ENCODE peak calls at places on chromosomes 6 and 20, in four cellular contexts. One of them, this sample, is unnamed. For H3K4me1, the result is how much of the 10 kb centered on the place peaks cover.

GRCh38 chr6:63904844-63905243 is 269.2 kb downstream of the PHF3 start:
- DNase-seq in H1: no peak
- DNase-seq in right atrium auricular region: no peak
- DNase-seq in PC-9: no peak
- DNase-seq in this sample: no peak

GRCh38 chr6:4805553-4806307 is 29.5 kb downstream of the CDYL start:
- DNase-seq in H1: peak
- DNase-seq in PC-9: peak
- DNase-seq in right atrium auricular region: no peak
- DNase-seq in this sample: no peak

GRCh38 chr20:1526896-1527295 is 30.6 kb downstream of the SIRPD start:
- DNase-seq in right atrium auricular region: no peak
- DNase-seq in H1: no peak
- DNase-seq in PC-9: no peak
- DNase-seq in this sample: no peak

GRCh38 chr6:91708534-91708933 is 1121.7 kb upstream of the MAP3K7 start:
- DNase-seq in PC-9: peak
- DNase-seq in right atrium auricular region: no peak
- DNase-seq in H1: no peak
- DNase-seq in this sample: no peak

GRCh38 chr20:15899972-15900371 is 673.3 kb downstream of the KIF16B start:
- DNase-seq in right atrium auricular region: no peak
- DNase-seq in PC-9: no peak
- DNase-seq in H1: no peak
- DNase-seq in this sample: no peak

GRCh38 chr6:153872946-153873345 is 166.1 kb upstream of the OPRM1 start:
- DNase-seq in right atrium auricular region: no peak
- DNase-seq in PC-9: no peak
- DNase-seq in H1: no peak
- DNase-seq in this sample: no peak

GRCh38 chr6:38161754-38162492 is 342.4 kb downstream of the ZFAND3 start:
- DNase-seq in H1: no peak
- DNase-seq in PC-9: no peak
- DNase-seq in right atrium auricular region: no peak
- DNase-seq in this sample: no peak

GRCh38 chr6:1479095-1479494 is 89.7 kb downstream of the FOXF2 start:
- DNase-seq in H1: no peak
- DNase-seq in right atrium auricular region: no peak
- DNase-seq in PC-9: no peak
- DNase-seq in this sample: no peak

GRCh38 chr6:33132121-33132524 is 56.3 kb downstream of the HLA-DPB1 start:
- DNase-seq in PC-9: no peak
- DNase-seq in right atrium auricular region: no peak
- DNase-seq in H1: no peak
- DNase-seq in this sample: no peak

GRCh38 chr6:43096451-43097097 is 20.5 kb downstream of the PTK7 start:
- DNase-seq in right atrium auricular region: no peak
- DNase-seq in PC-9: peak
- DNase-seq in H1: no peak
- DNase-seq in this sample: no peak

GRCh38 chr20:62493253-62493885 is 17.6 kb upstream of the GATA5 start:
- DNase-seq in right atrium auricular region: no peak
- DNase-seq in H1: no peak
- DNase-seq in PC-9: no peak
- DNase-seq in this sample: no peak

GRCh38 chr6:158837684-158838625 is 18.8 kb upstream of the EZR start:
- DNase-seq in H1: no peak
- DNase-seq in right atrium auricular region: no peak
- DNase-seq in PC-9: no peak
- DNase-seq in this sample: no peak

GRCh38 chr6:90940812-90941481 is 354.1 kb upstream of the MAP3K7 start:
- DNase-seq in PC-9: no peak
- DNase-seq in H1: no peak
- DNase-seq in right atrium auricular region: no peak
- DNase-seq in this sample: no peak

GRCh38 chr6:33885121-33886057 is 81.6 kb upstream of the MLN start:
- DNase-seq in H1: no peak
- DNase-seq in right atrium auricular region: no peak
- DNase-seq in PC-9: peak
- DNase-seq in this sample: no peak

GRCh38 chr20:57106030-57106682 is 160.3 kb downstream of the BMP7 start:
- DNase-seq in right atrium auricular region: no peak
- DNase-seq in H1: no peak
- DNase-seq in PC-9: no peak
- DNase-seq in this sample: no peak

GRCh38 chr20:38836991-38837390 is 31.5 kb downstream of the PPP1R16B start:
- DNase-seq in PC-9: no peak
- DNase-seq in H1: no peak
- DNase-seq in right atrium auricular region: no peak
- DNase-seq in this sample: no peak
- H3K27ac ChIP-seq in PC-9: no peak
- H3K27ac ChIP-seq in H1: no peak
- H3K27ac ChIP-seq in right atrium auricular region: no peak
- H3K27ac ChIP-seq in this sample: no peak

GRCh38 chr6:36752187-36752885 is 54.7 kb downstream of the RAB44 start:
- DNase-seq in right atrium auricular region: no peak
- DNase-seq in H1: no peak
- DNase-seq in PC-9: peak
- DNase-seq in this sample: no peak
- H3K4me1 ChIP-seq in right atrium auricular region: under half
- H3K4me1 ChIP-seq in H1: under half
- H3K4me1 ChIP-seq in PC-9: half or more
- H3K4me1 ChIP-seq in this sample: under half

GRCh38 chr6:163239572-163240340 is 174.8 kb upstream of the QKI start:
- DNase-seq in right atrium auricular region: no peak
- DNase-seq in H1: no peak
- DNase-seq in PC-9: no peak
- DNase-seq in this sample: no peak

GRCh38 chr6:163241668-163242067 is 172.8 kb upstream of the QKI start:
- DNase-seq in PC-9: no peak
- DNase-seq in right atrium auricular region: no peak
- DNase-seq in H1: no peak
- DNase-seq in this sample: no peak

GRCh38 chr6:163243083-163243482 is 171.4 kb upstream of the QKI start:
- DNase-seq in right atrium auricular region: no peak
- DNase-seq in PC-9: no peak
- DNase-seq in H1: no peak
- DNase-seq in this sample: no peak

GRCh38 chr6:163240556-163240955 is 174.0 kb upstream of the QKI start:
- DNase-seq in right atrium auricular region: no peak
- DNase-seq in PC-9: no peak
- DNase-seq in H1: no peak
- DNase-seq in this sample: no peak

GRCh38 chr6:163243691-163244505 is 170.6 kb upstream of the QKI start:
- DNase-seq in H1: no peak
- DNase-seq in PC-9: no peak
- DNase-seq in right atrium auricular region: no peak
- DNase-seq in this sample: no peak
- TF ChIP-seq CTCF in H1: no peak
- TF ChIP-seq CTCF in PC-9: no peak
- TF ChIP-seq CTCF in right atrium auricular region: no peak
- TF ChIP-seq CTCF in this sample: no peak

DNA sequence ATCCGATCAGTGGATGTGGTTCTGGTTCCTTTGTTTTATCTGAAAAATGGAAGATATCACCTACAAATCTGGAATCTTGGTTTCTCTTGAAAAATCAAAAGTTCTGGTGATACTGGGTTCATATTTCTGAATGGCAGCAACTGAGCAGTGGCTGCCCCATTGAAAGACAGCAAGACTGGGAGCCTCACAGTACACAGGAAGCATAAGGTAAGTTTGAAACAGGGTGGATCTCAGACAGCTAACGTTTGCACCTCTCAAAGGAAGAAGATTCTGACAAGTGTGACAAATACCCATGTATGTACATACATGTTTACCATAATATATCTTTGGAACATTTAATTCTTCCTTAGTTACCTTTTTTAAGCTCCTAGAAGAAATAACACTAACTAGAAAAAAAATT is at the start of gene SAMD3:
- DNase-seq in H1: no peak
- DNase-seq in PC-9: no peak
- DNase-seq in right atrium auricular region: no peak
- DNase-seq in this sample: no peak
- H3K27ac ChIP-seq in H1: no peak
- H3K27ac ChIP-seq in PC-9: no peak
- H3K27ac ChIP-seq in right atrium auricular region: no peak
- H3K27ac ChIP-seq in this sample: no peak

GRCh38 chr20:37531856-37532255 is 4.2 kb upstream of the BLCAP start:
- DNase-seq in PC-9: no peak
- DNase-seq in H1: no peak
- DNase-seq in right atrium auricular region: no peak
- DNase-seq in this sample: no peak

GRCh38 chr20:37529968-37530600 is 2.4 kb upstream of the BLCAP start:
- DNase-seq in H1: no peak
- DNase-seq in right atrium auricular region: no peak
- DNase-seq in PC-9: no peak
- DNase-seq in this sample: no peak

GRCh38 chr20:37528442-37529213 is 952 bp upstream of the BLCAP start:
- DNase-seq in PC-9: no peak
- DNase-seq in H1: no peak
- DNase-seq in right atrium auricular region: peak
- DNase-seq in this sample: no peak

GRCh38 chr20:37529214-37529967 is 1.7 kb upstream of the BLCAP start:
- DNase-seq in PC-9: no peak
- DNase-seq in H1: no peak
- DNase-seq in right atrium auricular region: no peak
- DNase-seq in this sample: no peak

GRCh38 chr20:37530696-37531095 is 3.0 kb upstream of the BLCAP start:
- DNase-seq in H1: no peak
- DNase-seq in PC-9: no peak
- DNase-seq in right atrium auricular region: no peak
- DNase-seq in this sample: no peak
- H3K4me1 ChIP-seq in H1: under half
- H3K4me1 ChIP-seq in PC-9: under half
- H3K4me1 ChIP-seq in right atrium auricular region: under half
- H3K4me1 ChIP-seq in this sample: under half

GRCh38 chr6:69164564-69165252 is 529.6 kb downstream of the ADGRB3 start:
- DNase-seq in H1: no peak
- DNase-seq in PC-9: no peak
- DNase-seq in right atrium auricular region: no peak
- DNase-seq in this sample: no peak
- TF ChIP-seq CTCF in H1: peak
- TF ChIP-seq CTCF in PC-9: peak
- TF ChIP-seq CTCF in right atrium auricular region: peak
- TF ChIP-seq CTCF in this sample: no peak

GRCh38 chr6:23784313-23784919 is 341.6 kb upstream of the NRSN1 start:
- DNase-seq in H1: no peak
- DNase-seq in PC-9: no peak
- DNase-seq in right atrium auricular region: no peak
- DNase-seq in this sample: no peak

DNA sequence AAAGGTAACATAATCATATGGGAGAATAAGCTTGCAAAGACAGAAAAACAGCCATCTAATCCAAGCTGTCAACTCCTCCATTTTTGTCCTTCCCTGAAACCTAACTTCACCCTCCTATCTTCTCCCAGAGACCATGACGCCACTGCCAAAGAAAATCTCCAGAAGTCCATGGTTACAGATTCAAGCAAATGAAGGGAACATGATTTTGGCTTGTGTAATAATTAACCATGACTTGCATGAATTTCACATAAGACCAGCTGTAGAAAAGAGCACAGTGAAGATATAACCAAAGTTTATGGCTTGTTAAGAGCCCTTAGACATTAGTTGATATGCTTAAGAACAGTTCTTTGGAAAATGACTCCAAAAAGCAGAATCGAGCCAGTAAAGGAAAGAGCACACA is 342.1 kb upstream of the NRSN1 start:
- DNase-seq in PC-9: no peak
- DNase-seq in right atrium auricular region: no peak
- DNase-seq in H1: no peak
- DNase-seq in this sample: no peak
- H3K27ac ChIP-seq in PC-9: no peak
- H3K27ac ChIP-seq in right atrium auricular region: no peak
- H3K27ac ChIP-seq in H1: no peak
- H3K27ac ChIP-seq in this sample: no peak

DNA sequence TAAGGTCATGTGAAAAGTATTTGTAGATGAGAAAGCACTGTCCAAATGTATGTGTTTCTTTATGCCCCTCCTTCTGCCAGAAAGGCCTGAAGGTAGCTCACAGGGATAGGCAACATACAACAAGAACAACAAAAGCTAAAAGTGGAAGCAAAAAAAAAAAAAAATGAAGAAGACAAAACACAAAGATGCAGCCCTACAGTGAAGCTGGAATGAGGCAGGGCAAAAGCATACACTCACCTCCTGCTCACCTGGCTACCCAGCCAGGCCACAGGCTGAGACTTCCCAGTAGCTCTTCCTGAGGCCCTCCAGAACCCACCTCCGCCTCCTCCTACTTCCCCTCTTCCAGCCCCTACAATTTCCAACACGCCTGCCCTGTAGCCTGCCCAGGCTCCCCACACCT is 2.4 kb downstream of the UNC5CL start:
- DNase-seq in H1: no peak
- DNase-seq in PC-9: no peak
- DNase-seq in right atrium auricular region: no peak
- DNase-seq in this sample: no peak
- H3K4me1 ChIP-seq in H1: under half
- H3K4me1 ChIP-seq in PC-9: under half
- H3K4me1 ChIP-seq in right atrium auricular region: under half
- H3K4me1 ChIP-seq in this sample: under half

GRCh38 chr6:141675957-141676356 is 456.8 kb upstream of the GJE1 start:
- DNase-seq in H1: no peak
- DNase-seq in PC-9: no peak
- DNase-seq in right atrium auricular region: no peak
- DNase-seq in this sample: no peak
- TF ChIP-seq CTCF in H1: no peak
- TF ChIP-seq CTCF in PC-9: peak
- TF ChIP-seq CTCF in right atrium auricular region: no peak
- TF ChIP-seq CTCF in this sample: no peak

DNA sequence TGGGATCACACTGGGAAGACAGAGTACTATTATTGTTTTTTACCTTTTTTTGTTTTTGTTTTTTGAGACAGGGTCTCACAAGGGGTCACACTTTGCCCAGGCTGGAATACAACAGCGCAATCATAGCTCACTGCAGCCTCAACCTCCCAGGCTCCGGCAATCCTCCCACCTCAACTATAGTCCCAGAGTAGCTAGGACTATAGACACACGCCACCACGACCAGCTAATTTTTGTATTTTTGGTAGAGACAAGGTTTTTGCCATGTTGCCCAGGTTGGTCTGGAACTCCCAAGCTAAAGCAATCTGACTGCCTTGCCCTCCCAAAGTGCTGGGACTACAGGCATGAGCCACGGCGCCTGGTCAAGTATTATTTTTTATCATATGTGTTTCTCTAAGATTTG is 81.0 kb downstream of the ZMYND8 start:
- DNase-seq in H1: no peak
- DNase-seq in PC-9: no peak
- DNase-seq in right atrium auricular region: no peak
- DNase-seq in this sample: no peak
- H3K27ac ChIP-seq in H1: no peak
- H3K27ac ChIP-seq in PC-9: peak
- H3K27ac ChIP-seq in right atrium auricular region: peak
- H3K27ac ChIP-seq in this sample: peak